ENCODE peak calls at places on chromosomes 3 and 15, in four cellular contexts. A, U, Q and F are unnamed samples.

GRCh38 chr3:188950832-188951489 is 220.8 kb upstream of the TPRG1 start:
- DNase-seq in A (peak), U (peak), Q (peak), F (no peak)

GRCh38 chr3:61530355-61530754 is 31.0 kb upstream of the PTPRG start:
- DNase-seq in A (peak), U (peak), Q (peak), F (no peak)

GRCh38 chr3:172040976-172041963 is 1.9 kb downstream of the FNDC3B start:
- DNase-seq in A (no peak), U (no peak), Q (peak), F (no peak)

GRCh38 chr15:83613716-83614115 is 40.2 kb upstream of the ADAMTSL3 start:
- DNase-seq in A (peak), U (no peak), Q (no peak), F (no peak)

GRCh38 chr3:51389423-51390183 is 1.5 kb upstream of the RBM15B start:
- DNase-seq in A (peak), U (no peak), Q (peak), F (peak)

GRCh38 chr15:93829115-93829849 is 402.1 kb upstream of the MCTP2 start:
- DNase-seq in A (peak), U (no peak), Q (no peak), F (no peak)

GRCh38 chr3:136070334-136070733 is 104.8 kb downstream of the PPP2R3A start:
- DNase-seq in A (peak), U (no peak), Q (peak), F (no peak)

GRCh38 chr3:9222049-9222448 is 27.4 kb downstream of the SRGAP3 start:
- DNase-seq in A (no peak), U (no peak), Q (no peak), F (no peak)

GRCh38 chr3:126835472-126836219 is 131.6 kb downstream of the CHCHD6 start:
- DNase-seq in A (peak), U (no peak), Q (peak), F (no peak)

GRCh38 chr3:107988464-107989156 is 102.2 kb downstream of the CD47 start:
- DNase-seq in A (peak), U (no peak), Q (peak), F (no peak)

GRCh38 chr3:13714251-13714916 is 165.5 kb downstream of the FBLN2 start:
- DNase-seq in A (no peak), U (no peak), Q (no peak), F (no peak)

GRCh38 chr3:136266468-136266867 is 16.3 kb downstream of the PCCB start:
- DNase-seq in A (peak), U (no peak), Q (peak), F (no peak)

GRCh38 chr15:101578443-101578894 is 73.7 kb downstream of the TM2D3 start:
- DNase-seq in A (peak), U (no peak), Q (no peak), F (peak)

GRCh38 chr3:112582242-112582874 is 20.5 kb downstream of the SLC35A5 start:
- DNase-seq in A (peak), U (peak), Q (peak), F (no peak)

GRCh38 chr3:127750226-127751031 is 71.9 kb downstream of the MGLL start:
- DNase-seq in A (peak), U (no peak), Q (peak), F (no peak)

GRCh38 chr15:92906038-92906437 is 5.9 kb downstream of the CHD2 start:
- DNase-seq in A (no peak), U (no peak), Q (no peak), F (no peak)

GRCh38 chr15:63896336-63897115 is 62.8 kb upstream of the HERC1 start:
- DNase-seq in A (peak), U (peak), Q (peak), F (no peak)

GRCh38 chr15:77225088-77225487 is 154.2 kb upstream of the TSPAN3 start:
- DNase-seq in A (peak), U (no peak), Q (peak), F (no peak)

GRCh38 chr3:191762323-191762960 is 301.5 kb downstream of the PYDC2 start:
- DNase-seq in A (peak), U (peak), Q (peak), F (no peak)

GRCh38 chr3:23712656-23713559 is 92.8 kb upstream of the UBE2E1 start:
- DNase-seq in A (peak), U (peak), Q (peak), F (no peak)

GRCh38 chr3:137061186-137061585 is 103.4 kb downstream of the IL20RB start:
- DNase-seq in A (no peak), U (peak), Q (no peak), F (no peak)

GRCh38 chr3:150291515-150291914 is 116.6 kb upstream of the TSC22D2 start:
- DNase-seq in A (no peak), U (no peak), Q (no peak), F (no peak)

GRCh38 chr3:14285526-14285925 is 106.9 kb downstream of the LSM3 start:
- DNase-seq in A (no peak), U (no peak), Q (no peak), F (no peak)

GRCh38 chr3:194871143-194871863 is 185.6 kb downstream of the FAM43A start:
- DNase-seq in A (peak), U (no peak), Q (peak), F (no peak)

GRCh38 chr15:82159922-82160321 is 102.6 kb downstream of the EFL1 start:
- DNase-seq in A (peak), U (peak), Q (peak), F (no peak)

GRCh38 chr3:160851629-160852210 is 95.7 kb downstream of the PPM1L start:
- DNase-seq in A (no peak), U (no peak), Q (no peak), F (no peak)

GRCh38 chr3:188707396-188708288 is 464.1 kb upstream of the TPRG1 start:
- DNase-seq in A (peak), U (no peak), Q (no peak), F (no peak)

GRCh38 chr15:101810451-101810850 is 1.6 kb upstream of the OR4F15 start:
- DNase-seq in A (no peak), U (no peak), Q (no peak), F (no peak)

GRCh38 chr15:39094116-39094515 is 486.8 kb upstream of the THBS1 start:
- DNase-seq in A (no peak), U (no peak), Q (no peak), F (no peak)

GRCh38 chr3:10173095-10173925 is 8.6 kb downstream of the IRAK2 start:
- DNase-seq in A (peak), U (no peak), Q (no peak), F (no peak)

GRCh38 chr15:71349736-71350515 is 234.7 kb downstream of the THSD4 start:
- DNase-seq in A (no peak), U (no peak), Q (no peak), F (no peak)

GRCh38 chr3:57135964-57136363 is 29.2 kb downstream of the IL17RD start:
- DNase-seq in A (no peak), U (no peak), Q (no peak), F (no peak)

GRCh38 chr15:26970712-26971210 is at the start of gene GABRG3:
- DNase-seq in A (no peak), U (no peak), Q (no peak), F (no peak)

GRCh38 chr3:46480481-46481195 is 15.9 kb upstream of the LTF start:
- DNase-seq in A (no peak), U (no peak), Q (no peak), F (no peak)

GRCh38 chr3:102069211-102069662 is 219.9 kb downstream of the NFKBIZ start:
- DNase-seq in A (peak), U (no peak), Q (peak), F (no peak)

GRCh38 chr3:194215392-194215791 is 79.4 kb downstream of the HES1 start:
- DNase-seq in A (no peak), U (no peak), Q (no peak), F (no peak)

GRCh38 chr3:149494022-149494758 is 19.7 kb downstream of the TM4SF4 start:
- DNase-seq in A (peak), U (no peak), Q (peak), F (no peak)